ENCODE peak calls at places on chromosome 9, in nine cellular contexts. One of them, this sample, is unnamed.

GRCh38 chr9:93088656-93089015 is 7.4 kb upstream of the CARD19 start:
- DNase-seq in GM04504: no peak
- DNase-seq in lung microvascular endothelial cell: no peak
- DNase-seq in GM13976: no peak
- DNase-seq in T-helper 9 cell: no peak
- DNase-seq in activated B cell treated with CpG ODN at 0.5 μM for 24 hours: no peak
- DNase-seq in astrocyte of the hippocampus: no peak
- DNase-seq in activated naive CD4-positive, alpha-beta T cell treated with anti-CD3 and anti-CD28 coated beads, Interleukin-2, amount 10 ng/mL, durations not matched to agents 7 days and 5 days: no peak
- DNase-seq in psoas muscle: no peak
- DNase-seq in this sample: no peak

GRCh38 chr9:120892748-120893584 is 16.0 kb upstream of the PHF19 start:
- DNase-seq in GM04504: no peak
- DNase-seq in lung microvascular endothelial cell: peak; percentile 95
- DNase-seq in GM13976: peak; percentile 74
- DNase-seq in T-helper 9 cell: peak; percentile 43
- DNase-seq in activated B cell treated with CpG ODN at 0.5 μM for 24 hours: no peak
- DNase-seq in astrocyte of the hippocampus: no peak
- DNase-seq in activated naive CD4-positive, alpha-beta T cell treated with anti-CD3 and anti-CD28 coated beads, Interleukin-2, amount 10 ng/mL, durations not matched to agents 7 days and 5 days: peak; percentile 74
- DNase-seq in psoas muscle: no peak
- DNase-seq in this sample: no peak

GRCh38 chr9:137114220-137114612 is 317 bp downstream of the DPP7 start:
- DNase-seq in GM04504: no peak
- DNase-seq in lung microvascular endothelial cell: no peak
- DNase-seq in GM13976: peak; percentile 64
- DNase-seq in T-helper 9 cell: no peak
- DNase-seq in activated B cell treated with CpG ODN at 0.5 μM for 24 hours: no peak
- DNase-seq in astrocyte of the hippocampus: no peak
- DNase-seq in activated naive CD4-positive, alpha-beta T cell treated with anti-CD3 and anti-CD28 coated beads, Interleukin-2, amount 10 ng/mL, durations not matched to agents 7 days and 5 days: no peak
- DNase-seq in psoas muscle: no peak
- DNase-seq in this sample: no peak

GRCh38 chr9:87149794-87150193 is 202.5 kb upstream of the GAS1 start:
- DNase-seq in GM04504: no peak
- DNase-seq in lung microvascular endothelial cell: no peak
- DNase-seq in GM13976: no peak
- DNase-seq in T-helper 9 cell: no peak
- DNase-seq in activated B cell treated with CpG ODN at 0.5 μM for 24 hours: no peak
- DNase-seq in astrocyte of the hippocampus: no peak
- DNase-seq in activated naive CD4-positive, alpha-beta T cell treated with anti-CD3 and anti-CD28 coated beads, Interleukin-2, amount 10 ng/mL, durations not matched to agents 7 days and 5 days: no peak
- DNase-seq in psoas muscle: no peak
- DNase-seq in this sample: no peak

GRCh38 chr9:107020040-107020530 is 157.1 kb downstream of the ZNF462 start:
- DNase-seq in GM04504: peak; percentile 89
- DNase-seq in lung microvascular endothelial cell: no peak
- DNase-seq in GM13976: no peak
- DNase-seq in T-helper 9 cell: no peak
- DNase-seq in activated B cell treated with CpG ODN at 0.5 μM for 24 hours: no peak
- DNase-seq in astrocyte of the hippocampus: peak; percentile 95
- DNase-seq in activated naive CD4-positive, alpha-beta T cell treated with anti-CD3 and anti-CD28 coated beads, Interleukin-2, amount 10 ng/mL, durations not matched to agents 7 days and 5 days: no peak
- DNase-seq in psoas muscle: no peak
- DNase-seq in this sample: no peak

GRCh38 chr9:106866243-106866642 is 3.3 kb downstream of the ZNF462 start:
- DNase-seq in GM04504: no peak
- DNase-seq in lung microvascular endothelial cell: no peak
- DNase-seq in GM13976: peak; percentile 9
- DNase-seq in T-helper 9 cell: no peak
- DNase-seq in activated B cell treated with CpG ODN at 0.5 μM for 24 hours: no peak
- DNase-seq in astrocyte of the hippocampus: no peak
- DNase-seq in activated naive CD4-positive, alpha-beta T cell treated with anti-CD3 and anti-CD28 coated beads, Interleukin-2, amount 10 ng/mL, durations not matched to agents 7 days and 5 days: no peak
- DNase-seq in psoas muscle: no peak
- DNase-seq in this sample: no peak

GRCh38 chr9:87500491-87500890 is 2.8 kb downstream of the DAPK1 start:
- DNase-seq in GM04504: no peak
- DNase-seq in lung microvascular endothelial cell: peak; percentile 65
- DNase-seq in GM13976: peak; percentile 52
- DNase-seq in T-helper 9 cell: no peak
- DNase-seq in activated B cell treated with CpG ODN at 0.5 μM for 24 hours: no peak
- DNase-seq in astrocyte of the hippocampus: no peak
- DNase-seq in activated naive CD4-positive, alpha-beta T cell treated with anti-CD3 and anti-CD28 coated beads, Interleukin-2, amount 10 ng/mL, durations not matched to agents 7 days and 5 days: no peak
- DNase-seq in psoas muscle: no peak
- DNase-seq in this sample: no peak

GRCh38 chr9:98314381-98315066 is 59.1 kb upstream of the TBC1D2 start:
- DNase-seq in GM04504: peak; percentile 64
- DNase-seq in lung microvascular endothelial cell: no peak
- DNase-seq in GM13976: no peak
- DNase-seq in T-helper 9 cell: no peak
- DNase-seq in activated B cell treated with CpG ODN at 0.5 μM for 24 hours: no peak
- DNase-seq in astrocyte of the hippocampus: peak; percentile 15
- DNase-seq in activated naive CD4-positive, alpha-beta T cell treated with anti-CD3 and anti-CD28 coated beads, Interleukin-2, amount 10 ng/mL, durations not matched to agents 7 days and 5 days: no peak
- DNase-seq in psoas muscle: no peak
- DNase-seq in this sample: no peak

This sample was measured in right cardiac atrium.